ENCODE peak calls at places on chromosome 16, in five cellular contexts. I is left cardiac atrium; A is stimulated activated CD4-positive, alpha-beta T cell treated with anti-CD3 and anti-CD28 coated beads, Interleukin-4, amount 100 ng/mL, for 48 hours; B is stomach; R is stimulated activated CD8-positive, alpha-beta memory T cell treated with anti-CD3 and anti-CD28 coated beads, Interleukin-2, amount 100 ng/mL, for 48 hours. K is an unnamed sample.

GRCh38 chr16:55643161-55643970 is 12.4 kb upstream of the SLC6A2 start:
- DNase-seq in I (no peak), A (no peak), B (peak), R (no peak), K (no peak)

GRCh38 chr16:53908731-53909130 is 204.8 kb downstream of the FTO start:
- DNase-seq in I (no peak), A (no peak), B (no peak), R (no peak), K (no peak)

GRCh38 chr16:50304467-50305440 is 38.4 kb downstream of the ADCY7 start:
- DNase-seq in I (no peak), A (no peak), B (no peak), R (no peak), K (peak)

GRCh38 chr16:11219188-11219587 is 36.8 kb downstream of the SOCS1 start:
- DNase-seq in I (no peak), A (no peak), B (no peak), R (no peak), K (no peak)

GRCh38 chr16:12257926-12258561 is 281.5 kb downstream of the SNX29 start:
- DNase-seq in I (no peak), A (no peak), B (no peak), R (no peak), K (peak)

GRCh38 chr16:57800213-57801097 is 1.8 kb downstream of the KIFC3 start:
- DNase-seq in I (no peak), A (no peak), B (peak), R (no peak), K (no peak)

GRCh38 chr16:19384656-19385055 is 33.0 kb upstream of the TMC5 start:
- DNase-seq in I (no peak), A (no peak), B (peak), R (no peak), K (peak)

GRCh38 chr16:58462997-58463891 is 36.7 kb upstream of the NDRG4 start:
- DNase-seq in I (peak), A (no peak), B (no peak), R (no peak), K (no peak)

GRCh38 chr16:84749072-84749471 is 49.3 kb downstream of the USP10 start:
- DNase-seq in I (no peak), A (no peak), B (no peak), R (no peak), K (no peak)

GRCh38 chr16:24962747-24963146 is 52.4 kb downstream of the ARHGAP17 start:
- DNase-seq in I (no peak), A (no peak), B (no peak), R (no peak), K (no peak)

GRCh38 chr16:50719401-50720337 is 22.2 kb upstream of the CYLD start:
- DNase-seq in I (no peak), A (no peak), B (peak), R (no peak), K (no peak)

GRCh38 chr16:69613283-69614154 is 47.8 kb downstream of the NFAT5 start:
- DNase-seq in I (no peak), A (no peak), B (no peak), R (no peak), K (peak)

GRCh38 chr16:27748868-27749546 is 199.1 kb downstream of the KATNIP start:
- DNase-seq in I (peak), A (no peak), B (no peak), R (no peak), K (peak)

GRCh38 chr16:81237282-81237681 is 1.2 kb upstream of the BCO1 start:
- DNase-seq in I (peak), A (no peak), B (peak), R (no peak), K (no peak)